ENCODE peak calls at places on chromosome 19, in six cellular contexts. O is neural crest cell; I is NCI-H1092 treated with DMSO at 0.1 percent for 48 hours; R is effector CD8-positive, alpha-beta T cell; B is lung; Z is thoracic aorta. J is an unnamed sample.

GRCh38 chr19:47729799-47730520 is 15.4 kb upstream of the NOP53 start:
- DNase-seq in O (peak; percentile 36), I (no peak), R (no peak), B (peak; percentile 91), Z (no peak), J (peak; percentile 62)

GRCh38 chr19:13017306-13018036 is 22.2 kb downstream of the NFIX start:
- DNase-seq in O (no peak), I (no peak), R (no peak), B (no peak), Z (no peak), J (no peak)

GRCh38 chr19:36051236-36051635 is 2.8 kb downstream of the THAP8 start:
- DNase-seq in O (no peak), I (no peak), R (no peak), B (no peak), Z (no peak), J (no peak)

GRCh38 chr19:8680676-8681344 is 17.8 kb downstream of the ACTL9 start:
- DNase-seq in O (no peak), I (no peak), R (no peak), B (no peak), Z (no peak), J (no peak)

GRCh38 chr19:40465025-40465780 is at the start of gene BLVRB:
- DNase-seq in O (no peak), I (no peak), R (no peak), B (no peak), Z (no peak), J (no peak)

GRCh38 chr19:39308531-39309304 is 11.9 kb downstream of the LRFN1 start:
- DNase-seq in O (no peak), I (no peak), R (no peak), B (no peak), Z (no peak), J (no peak)

GRCh38 chr19:7729211-7729610 is 2.7 kb downstream of the CLEC4G start:
- DNase-seq in O (no peak), I (no peak), R (no peak), B (no peak), Z (no peak), J (no peak)

GRCh38 chr19:11446652-11447301 is 11.3 kb downstream of the PRKCSH start:
- DNase-seq in O (peak; percentile 73), I (no peak), R (peak; percentile 38), B (peak; percentile 61), Z (no peak), J (no peak)

GRCh38 chr19:38781058-38781457 is 7.7 kb upstream of the LGALS7 start:
- DNase-seq in O (no peak), I (no peak), R (no peak), B (no peak), Z (no peak), J (no peak)

GRCh38 chr19:7288131-7288530 is 6.1 kb downstream of the INSR start:
- DNase-seq in O (no peak), I (no peak), R (no peak), B (no peak), Z (no peak), J (no peak)

GRCh38 chr19:15129856-15130580 is 22.8 kb downstream of the SYDE1 start:
- DNase-seq in O (no peak), I (no peak), R (no peak), B (no peak), Z (no peak), J (no peak)

GRCh38 chr19:13718733-13719132 is 45.6 kb upstream of the MRI1 start:
- DNase-seq in O (no peak), I (peak; percentile 91), R (no peak), B (no peak), Z (no peak), J (no peak)

GRCh38 chr19:36421749-36422481 is 3.5 kb upstream of the ZFP82 start:
- DNase-seq in O (no peak), I (no peak), R (no peak), B (no peak), Z (no peak), J (no peak)

GRCh38 chr19:44848036-44848804 is 2.1 kb downstream of the NECTIN2 start:
- DNase-seq in O (peak; percentile 12), I (no peak), R (no peak), B (no peak), Z (no peak), J (no peak)

GRCh38 chr19:33391631-33392249 is 18.2 kb downstream of the CEBPG start:
- DNase-seq in O (no peak), I (no peak), R (no peak), B (no peak), Z (no peak), J (no peak)

GRCh38 chr19:44367024-44367423 is 10.5 kb upstream of the ZNF112 start:
- DNase-seq in O (no peak), I (no peak), R (no peak), B (no peak), Z (no peak), J (no peak)

GRCh38 chr19:50509366-50509765 is 1.6 kb downstream of the JOSD2 start:
- DNase-seq in O (no peak), I (no peak), R (no peak), B (no peak), Z (no peak), J (no peak)

GRCh38 chr19:6663236-6664187 is 6.4 kb downstream of the TNFSF14 start:
- DNase-seq in O (no peak), I (no peak), R (no peak), B (no peak), Z (no peak), J (no peak)

GRCh38 chr19:41937976-41938375 is 9.7 kb upstream of the ERFL start:
- DNase-seq in O (no peak), I (no peak), R (no peak), B (no peak), Z (no peak), J (no peak)

GRCh38 chr19:343941-344624 is 513 bp downstream of the MIER2 start:
- DNase-seq in O (peak; percentile 28), I (peak; percentile 52), R (peak; percentile 42), B (no peak), Z (no peak), J (no peak)

GRCh38 chr19:6232567-6232966 is 47.2 kb downstream of the MLLT1 start:
- DNase-seq in O (no peak), I (no peak), R (no peak), B (no peak), Z (no peak), J (no peak)

J was measured in gastrocnemius medialis.